ENCODE peak calls at places on chromosome 9, in ten cellular contexts. J is astrocyte of the spinal cord; G is stimulated activated naive CD8-positive, alpha-beta T cell treated with anti-CD3 and anti-CD28 coated beads, Interleukin-15, Interleukin-2, amounts not matched to agents 100 U/mL and 50 U/mL, for 24 hours; N is NCI-H510A; M is KBM-7; T is ecto neural progenitor cell; X is K562; F is caudate nucleus; E is stimulated activated CD8-positive, alpha-beta memory T cell treated with anti-CD3 and anti-CD28 coated beads, Interleukin-15, amount 100 ng/mL, for 48 hours; R is epithelial cell of esophagus. D is an unnamed sample.

GRCh38 chr9:12785251-12785880 is 10.5 kb downstream of the LURAP1L start:
- DNase-seq in J (peak), G (no peak), N (no peak), M (no peak), T (no peak), X (no peak), F (no peak), E (no peak), R (peak), D (no peak)

GRCh38 chr9:123353984-123354591 is 1.9 kb upstream of the CRB2 start:
- DNase-seq in J (peak), G (peak), N (peak), M (peak), T (peak), X (peak), F (no peak), E (peak), R (peak), D (peak)

GRCh38 chr9:111926421-111926875 is 29.8 kb downstream of the UGCG start:
- DNase-seq in J (peak), G (peak), N (no peak), M (peak), T (no peak), X (no peak), F (no peak), E (peak), R (no peak), D (peak)

GRCh38 chr9:87562530-87562929 is 64.9 kb downstream of the DAPK1 start:
- DNase-seq in J (no peak), G (no peak), N (no peak), M (no peak), T (no peak), X (no peak), F (no peak), E (no peak), R (no peak), D (no peak)

GRCh38 chr9:89879711-89880110 is 274.9 kb downstream of the GADD45G start:
- DNase-seq in J (no peak), G (no peak), N (no peak), M (no peak), T (peak), X (no peak), F (no peak), E (no peak), R (no peak), D (no peak)

GRCh38 chr9:25396828-25397227 is 281.4 kb downstream of the TUSC1 start:
- DNase-seq in J (no peak), G (no peak), N (no peak), M (no peak), T (no peak), X (no peak), F (no peak), E (no peak), R (no peak), D (no peak)

GRCh38 chr9:130396581-130396980 is 48.2 kb upstream of the ASS1 start:
- DNase-seq in J (no peak), G (no peak), N (no peak), M (no peak), T (no peak), X (peak), F (no peak), E (no peak), R (no peak), D (no peak)

GRCh38 chr9:95116002-95116819 is 201.3 kb downstream of the FANCC start:
- DNase-seq in J (no peak), G (no peak), N (no peak), M (no peak), T (no peak), X (no peak), F (no peak), E (no peak), R (peak), D (no peak)

GRCh38 chr9:5845147-5845531 is 12.2 kb upstream of the ERMP1 start:
- DNase-seq in J (no peak), G (no peak), N (no peak), M (no peak), T (no peak), X (no peak), F (no peak), E (no peak), R (no peak), D (no peak)

GRCh38 chr9:114694146-114694545 is 12.2 kb upstream of the TEX48 start:
- DNase-seq in J (peak), G (no peak), N (no peak), M (no peak), T (no peak), X (no peak), F (no peak), E (no peak), R (no peak), D (no peak)

D was measured in stimulated activated effector memory CD8-positive, alpha-beta T cell treated with anti-CD3 and anti-CD28 coated beads, Interleukin-12 subunit alpha, Interleukin-12 subunit beta, amount 100 ng/mL, for 72 hours.